ENCODE peak calls at places on chromosomes 13 and 19, in seven cellular contexts. One of them, this sample, is unnamed.

GRCh38 chr19:8935460-8935859 is 74.7 kb downstream of the MUC16 start:
- DNase-seq in H7: no peak
- DNase-seq in stimulated activated CD4-positive, alpha-beta T cell treated with anti-CD3 and anti-CD28 coated beads, Interleukin-4, amount 100 ng/mL, for 4 hours: no peak
- DNase-seq in left ventricle myocardium inferior: no peak
- DNase-seq in NCI-H1092: no peak
- DNase-seq in HFF-Myc: no peak
- DNase-seq in activated gamma-delta T cell: no peak
- DNase-seq in this sample: no peak

GRCh38 chr13:89401209-89401810 is 1730.1 kb downstream of the SLITRK5 start:
- DNase-seq in stimulated activated CD4-positive, alpha-beta T cell treated with anti-CD3 and anti-CD28 coated beads, Interleukin-4, amount 100 ng/mL, for 4 hours: no peak
- DNase-seq in NCI-H1092: no peak
- DNase-seq in HFF-Myc: no peak
- DNase-seq in left ventricle myocardium inferior: no peak
- DNase-seq in H7: no peak
- DNase-seq in activated gamma-delta T cell: no peak
- DNase-seq in this sample: peak; percentile 17

GRCh38 chr19:8681345-8682021 is 17.1 kb downstream of the ACTL9 start:
- DNase-seq in activated gamma-delta T cell: no peak
- DNase-seq in stimulated activated CD4-positive, alpha-beta T cell treated with anti-CD3 and anti-CD28 coated beads, Interleukin-4, amount 100 ng/mL, for 4 hours: no peak
- DNase-seq in left ventricle myocardium inferior: no peak
- DNase-seq in H7: no peak
- DNase-seq in NCI-H1092: no peak
- DNase-seq in HFF-Myc: no peak
- DNase-seq in this sample: peak; percentile 51

GRCh38 chr13:112202266-112202665 is 135.3 kb downstream of the SOX1 start:
- DNase-seq in activated gamma-delta T cell: no peak
- DNase-seq in NCI-H1092: no peak
- DNase-seq in HFF-Myc: no peak
- DNase-seq in H7: no peak
- DNase-seq in stimulated activated CD4-positive, alpha-beta T cell treated with anti-CD3 and anti-CD28 coated beads, Interleukin-4, amount 100 ng/mL, for 4 hours: no peak
- DNase-seq in left ventricle myocardium inferior: no peak
- DNase-seq in this sample: no peak

GRCh38 chr13:42478531-42479156 is 95.3 kb upstream of the TNFSF11 start:
- DNase-seq in left ventricle myocardium inferior: no peak
- DNase-seq in NCI-H1092: no peak
- DNase-seq in H7: peak; percentile 50
- DNase-seq in activated gamma-delta T cell: no peak
- DNase-seq in HFF-Myc: no peak
- DNase-seq in stimulated activated CD4-positive, alpha-beta T cell treated with anti-CD3 and anti-CD28 coated beads, Interleukin-4, amount 100 ng/mL, for 4 hours: no peak
- DNase-seq in this sample: peak; percentile 73

GRCh38 chr13:37666036-37666435 is 67.5 kb upstream of the POSTN start:
- DNase-seq in activated gamma-delta T cell: no peak
- DNase-seq in stimulated activated CD4-positive, alpha-beta T cell treated with anti-CD3 and anti-CD28 coated beads, Interleukin-4, amount 100 ng/mL, for 4 hours: no peak
- DNase-seq in H7: no peak
- DNase-seq in HFF-Myc: no peak
- DNase-seq in NCI-H1092: no peak
- DNase-seq in left ventricle myocardium inferior: no peak
- DNase-seq in this sample: no peak

GRCh38 chr19:13150187-13150918 is at the start of the genes IER2 and STX10:
- DNase-seq in stimulated activated CD4-positive, alpha-beta T cell treated with anti-CD3 and anti-CD28 coated beads, Interleukin-4, amount 100 ng/mL, for 4 hours: peak; percentile 93
- DNase-seq in HFF-Myc: no peak
- DNase-seq in H7: peak; percentile 96
- DNase-seq in activated gamma-delta T cell: peak; percentile 78
- DNase-seq in NCI-H1092: peak; percentile 91
- DNase-seq in left ventricle myocardium inferior: peak; percentile 96
- DNase-seq in this sample: peak; percentile 96

GRCh38 chr13:103859952-103860351 is 793.7 kb upstream of the SLC10A2 start:
- DNase-seq in NCI-H1092: no peak
- DNase-seq in stimulated activated CD4-positive, alpha-beta T cell treated with anti-CD3 and anti-CD28 coated beads, Interleukin-4, amount 100 ng/mL, for 4 hours: no peak
- DNase-seq in left ventricle myocardium inferior: no peak
- DNase-seq in activated gamma-delta T cell: no peak
- DNase-seq in HFF-Myc: no peak
- DNase-seq in H7: no peak
- DNase-seq in this sample: no peak

GRCh38 chr13:72850959-72851677 is 69.2 kb downstream of the PIBF1 start:
- DNase-seq in HFF-Myc: no peak
- DNase-seq in stimulated activated CD4-positive, alpha-beta T cell treated with anti-CD3 and anti-CD28 coated beads, Interleukin-4, amount 100 ng/mL, for 4 hours: no peak
- DNase-seq in activated gamma-delta T cell: no peak
- DNase-seq in H7: peak; percentile 38
- DNase-seq in NCI-H1092: no peak
- DNase-seq in left ventricle myocardium inferior: no peak
- DNase-seq in this sample: no peak

GRCh38 chr13:103386341-103386740 is 320.1 kb upstream of the SLC10A2 start:
- DNase-seq in activated gamma-delta T cell: no peak
- DNase-seq in stimulated activated CD4-positive, alpha-beta T cell treated with anti-CD3 and anti-CD28 coated beads, Interleukin-4, amount 100 ng/mL, for 4 hours: no peak
- DNase-seq in HFF-Myc: no peak
- DNase-seq in H7: no peak
- DNase-seq in NCI-H1092: no peak
- DNase-seq in left ventricle myocardium inferior: no peak
- DNase-seq in this sample: peak; percentile 36

GRCh38 chr19:21922276-21922675 is 86.3 kb upstream of the ZNF43 start:
- DNase-seq in NCI-H1092: no peak
- DNase-seq in H7: no peak
- DNase-seq in stimulated activated CD4-positive, alpha-beta T cell treated with anti-CD3 and anti-CD28 coated beads, Interleukin-4, amount 100 ng/mL, for 4 hours: no peak
- DNase-seq in left ventricle myocardium inferior: no peak
- DNase-seq in activated gamma-delta T cell: no peak
- DNase-seq in HFF-Myc: no peak
- DNase-seq in this sample: no peak

GRCh38 chr19:51136891-51137551 is 5.1 kb upstream of the SIGLEC7 start:
- DNase-seq in stimulated activated CD4-positive, alpha-beta T cell treated with anti-CD3 and anti-CD28 coated beads, Interleukin-4, amount 100 ng/mL, for 4 hours: no peak
- DNase-seq in left ventricle myocardium inferior: no peak
- DNase-seq in HFF-Myc: no peak
- DNase-seq in H7: no peak
- DNase-seq in NCI-H1092: no peak
- DNase-seq in activated gamma-delta T cell: no peak
- DNase-seq in this sample: no peak

GRCh38 chr13:71577127-71577526 is 289.9 kb downstream of the DACH1 start:
- DNase-seq in HFF-Myc: no peak
- DNase-seq in left ventricle myocardium inferior: no peak
- DNase-seq in stimulated activated CD4-positive, alpha-beta T cell treated with anti-CD3 and anti-CD28 coated beads, Interleukin-4, amount 100 ng/mL, for 4 hours: no peak
- DNase-seq in activated gamma-delta T cell: no peak
- DNase-seq in H7: no peak
- DNase-seq in NCI-H1092: no peak
- DNase-seq in this sample: peak; percentile 56

GRCh38 chr19:40533508-40533907 is 43.2 kb upstream of the SHKBP1 start:
- DNase-seq in H7: peak; percentile 75
- DNase-seq in activated gamma-delta T cell: no peak
- DNase-seq in stimulated activated CD4-positive, alpha-beta T cell treated with anti-CD3 and anti-CD28 coated beads, Interleukin-4, amount 100 ng/mL, for 4 hours: no peak
- DNase-seq in left ventricle myocardium inferior: no peak
- DNase-seq in HFF-Myc: no peak
- DNase-seq in NCI-H1092: no peak
- DNase-seq in this sample: no peak

GRCh38 chr19:12668937-12669271 is 2.3 kb downstream of the WDR83 start:
- DNase-seq in stimulated activated CD4-positive, alpha-beta T cell treated with anti-CD3 and anti-CD28 coated beads, Interleukin-4, amount 100 ng/mL, for 4 hours: peak; percentile 70
- DNase-seq in activated gamma-delta T cell: peak; percentile 33
- DNase-seq in NCI-H1092: no peak
- DNase-seq in H7: peak; percentile 77
- DNase-seq in HFF-Myc: no peak
- DNase-seq in left ventricle myocardium inferior: peak; percentile 49
- DNase-seq in this sample: peak; percentile 43

GRCh38 chr19:48858984-48859710 is 9.3 kb downstream of the PLEKHA4 start:
- DNase-seq in NCI-H1092: no peak
- DNase-seq in activated gamma-delta T cell: peak; percentile 36
- DNase-seq in stimulated activated CD4-positive, alpha-beta T cell treated with anti-CD3 and anti-CD28 coated beads, Interleukin-4, amount 100 ng/mL, for 4 hours: peak; percentile 81
- DNase-seq in left ventricle myocardium inferior: peak; percentile 40
- DNase-seq in HFF-Myc: no peak
- DNase-seq in H7: peak; percentile 89
- DNase-seq in this sample: no peak

GRCh38 chr19:13848811-13849241 is 28.1 kb upstream of the NANOS3 start:
- DNase-seq in NCI-H1092: no peak
- DNase-seq in HFF-Myc: no peak
- DNase-seq in activated gamma-delta T cell: no peak
- DNase-seq in H7: peak; percentile 33
- DNase-seq in stimulated activated CD4-positive, alpha-beta T cell treated with anti-CD3 and anti-CD28 coated beads, Interleukin-4, amount 100 ng/mL, for 4 hours: no peak
- DNase-seq in left ventricle myocardium inferior: no peak
- DNase-seq in this sample: peak; percentile 72

GRCh38 chr19:47239610-47240296 is 8.8 kb upstream of the BBC3 start:
- DNase-seq in stimulated activated CD4-positive, alpha-beta T cell treated with anti-CD3 and anti-CD28 coated beads, Interleukin-4, amount 100 ng/mL, for 4 hours: no peak
- DNase-seq in HFF-Myc: no peak
- DNase-seq in H7: peak; percentile 95
- DNase-seq in left ventricle myocardium inferior: peak; percentile 40
- DNase-seq in activated gamma-delta T cell: peak; percentile 75
- DNase-seq in NCI-H1092: peak; percentile 57
- DNase-seq in this sample: no peak

GRCh38 chr13:70896136-70896535 is 787.9 kb upstream of the KLHL1 start:
- DNase-seq in HFF-Myc: no peak
- DNase-seq in activated gamma-delta T cell: no peak
- DNase-seq in stimulated activated CD4-positive, alpha-beta T cell treated with anti-CD3 and anti-CD28 coated beads, Interleukin-4, amount 100 ng/mL, for 4 hours: no peak
- DNase-seq in H7: no peak
- DNase-seq in left ventricle myocardium inferior: no peak
- DNase-seq in NCI-H1092: no peak
- DNase-seq in this sample: no peak

GRCh38 chr19:42402376-42403116 is 12.4 kb upstream of the CNFN start:
- DNase-seq in left ventricle myocardium inferior: no peak
- DNase-seq in activated gamma-delta T cell: no peak
- DNase-seq in H7: peak; percentile 74
- DNase-seq in stimulated activated CD4-positive, alpha-beta T cell treated with anti-CD3 and anti-CD28 coated beads, Interleukin-4, amount 100 ng/mL, for 4 hours: no peak
- DNase-seq in HFF-Myc: no peak
- DNase-seq in NCI-H1092: peak; percentile 10
- DNase-seq in this sample: no peak

GRCh38 chr13:111422352-111422751 is 101.9 kb downstream of the TEX29 start:
- DNase-seq in left ventricle myocardium inferior: no peak
- DNase-seq in H7: no peak
- DNase-seq in HFF-Myc: no peak
- DNase-seq in NCI-H1092: peak; percentile 55
- DNase-seq in stimulated activated CD4-positive, alpha-beta T cell treated with anti-CD3 and anti-CD28 coated beads, Interleukin-4, amount 100 ng/mL, for 4 hours: no peak
- DNase-seq in activated gamma-delta T cell: no peak
- DNase-seq in this sample: no peak

GRCh38 chr19:18063463-18063862 is 23.3 kb downstream of the IL12RB1 start:
- DNase-seq in NCI-H1092: no peak
- DNase-seq in stimulated activated CD4-positive, alpha-beta T cell treated with anti-CD3 and anti-CD28 coated beads, Interleukin-4, amount 100 ng/mL, for 4 hours: peak; percentile 21
- DNase-seq in HFF-Myc: no peak
- DNase-seq in activated gamma-delta T cell: no peak
- DNase-seq in left ventricle myocardium inferior: no peak
- DNase-seq in H7: peak; percentile 66
- DNase-seq in this sample: peak; percentile 69